ENCODE peak calls at places on chromosomes 16 and 17, in seven cellular contexts. One of them, this sample, is unnamed.

GRCh38 chr16:77745972-77746371 is 23.7 kb downstream of the NUDT7 start:
- DNase-seq in K562: no peak
- DNase-seq in H1: no peak
- DNase-seq in GM12891: no peak
- DNase-seq in GM12878: no peak
- DNase-seq in SK-N-SH: no peak
- DNase-seq in HepG2: no peak
- DNase-seq in this sample: no peak

GRCh38 chr16:7313170-7313569 is 19.5 kb upstream of the RBFOX1 start:
- DNase-seq in HepG2: peak
- DNase-seq in H1: no peak
- DNase-seq in SK-N-SH: peak
- DNase-seq in GM12891: no peak
- DNase-seq in K562: peak
- DNase-seq in GM12878: no peak
- DNase-seq in this sample: no peak

GRCh38 chr17:29158515-29159275 is 21.5 kb downstream of the MYO18A start:
- DNase-seq in SK-N-SH: no peak
- DNase-seq in K562: no peak
- DNase-seq in HepG2: peak
- DNase-seq in H1: no peak
- DNase-seq in GM12878: no peak
- DNase-seq in GM12891: no peak
- DNase-seq in this sample: no peak

GRCh38 chr17:63537991-63538692 is 12.1 kb upstream of the DCAF7 start:
- DNase-seq in GM12878: no peak
- DNase-seq in GM12891: peak
- DNase-seq in HepG2: no peak
- DNase-seq in H1: no peak
- DNase-seq in SK-N-SH: peak
- DNase-seq in K562: peak
- DNase-seq in this sample: peak

GRCh38 chr16:61858996-61859395 is 177.2 kb downstream of the CDH8 start:
- DNase-seq in SK-N-SH: no peak
- DNase-seq in GM12878: no peak
- DNase-seq in HepG2: no peak
- DNase-seq in K562: no peak
- DNase-seq in H1: no peak
- DNase-seq in GM12891: no peak
- DNase-seq in this sample: no peak

GRCh38 chr17:64200080-64201042 is 62.7 kb downstream of the TEX2 start:
- DNase-seq in GM12891: no peak
- DNase-seq in H1: no peak
- DNase-seq in K562: no peak
- DNase-seq in SK-N-SH: no peak
- DNase-seq in GM12878: peak
- DNase-seq in HepG2: no peak
- DNase-seq in this sample: no peak

GRCh38 chr17:79781012-79781665 is 3.2 kb downstream of the CBX2 start:
- DNase-seq in HepG2: no peak
- DNase-seq in GM12891: no peak
- DNase-seq in H1: no peak
- DNase-seq in GM12878: no peak
- DNase-seq in SK-N-SH: no peak
- DNase-seq in K562: no peak
- DNase-seq in this sample: no peak

GRCh38 chr17:59327136-59327878 is 4.1 kb upstream of the YPEL2 start:
- DNase-seq in K562: no peak
- DNase-seq in GM12878: no peak
- DNase-seq in SK-N-SH: peak
- DNase-seq in H1: no peak
- DNase-seq in GM12891: no peak
- DNase-seq in HepG2: no peak
- DNase-seq in this sample: no peak

GRCh38 chr16:66344533-66345145 is 21.9 kb upstream of the CDH5 start:
- DNase-seq in GM12891: no peak
- DNase-seq in HepG2: peak
- DNase-seq in SK-N-SH: no peak
- DNase-seq in GM12878: no peak
- DNase-seq in K562: peak
- DNase-seq in H1: no peak
- DNase-seq in this sample: no peak

GRCh38 chr17:56416682-56417351 is 176.7 kb upstream of the NOG start:
- DNase-seq in GM12891: no peak
- DNase-seq in K562: no peak
- DNase-seq in H1: no peak
- DNase-seq in HepG2: no peak
- DNase-seq in SK-N-SH: no peak
- DNase-seq in GM12878: no peak
- DNase-seq in this sample: no peak

GRCh38 chr16:56364865-56365264 is 60.5 kb downstream of the AMFR start:
- DNase-seq in GM12891: no peak
- DNase-seq in H1: no peak
- DNase-seq in GM12878: no peak
- DNase-seq in SK-N-SH: no peak
- DNase-seq in K562: no peak
- DNase-seq in HepG2: no peak
- DNase-seq in this sample: no peak

GRCh38 chr17:31792007-31792585 is 66.9 kb downstream of the COPRS start:
- DNase-seq in K562: no peak
- DNase-seq in GM12891: no peak
- DNase-seq in HepG2: no peak
- DNase-seq in H1: no peak
- DNase-seq in GM12878: no peak
- DNase-seq in SK-N-SH: no peak
- DNase-seq in this sample: no peak

GRCh38 chr17:31789707-31790505 is 69.1 kb downstream of the COPRS start:
- DNase-seq in GM12878: peak
- DNase-seq in GM12891: no peak
- DNase-seq in SK-N-SH: no peak
- DNase-seq in H1: no peak
- DNase-seq in HepG2: no peak
- DNase-seq in K562: no peak
- DNase-seq in this sample: no peak

GRCh38 chr17:31788956-31789355 is 70.1 kb downstream of the COPRS start:
- DNase-seq in GM12878: no peak
- DNase-seq in H1: no peak
- DNase-seq in GM12891: no peak
- DNase-seq in HepG2: no peak
- DNase-seq in SK-N-SH: no peak
- DNase-seq in K562: no peak
- DNase-seq in this sample: no peak

GRCh38 chr17:31798205-31798724 is 60.8 kb downstream of the COPRS start:
- DNase-seq in K562: no peak
- DNase-seq in GM12878: no peak
- DNase-seq in GM12891: no peak
- DNase-seq in H1: no peak
- DNase-seq in SK-N-SH: no peak
- DNase-seq in HepG2: peak
- DNase-seq in this sample: no peak

GRCh38 chr17:31794111-31794510 is 64.9 kb downstream of the COPRS start:
- DNase-seq in GM12878: no peak
- DNase-seq in HepG2: no peak
- DNase-seq in SK-N-SH: no peak
- DNase-seq in K562: no peak
- DNase-seq in H1: no peak
- DNase-seq in GM12891: no peak
- DNase-seq in this sample: no peak
- TF ChIP-seq TAF1 in GM12878: no peak
- TF ChIP-seq TAF1 in HepG2: no peak
- TF ChIP-seq TAF1 in SK-N-SH: no peak
- TF ChIP-seq TAF1 in K562: no peak
- TF ChIP-seq TAF1 in H1: no peak
- TF ChIP-seq TAF1 in GM12891: no peak
- TF ChIP-seq TAF1 in this sample: no peak

GRCh38 chr17:31211352-31212012 is 85.6 kb downstream of the OMG start:
- DNase-seq in K562: no peak
- DNase-seq in GM12891: no peak
- DNase-seq in GM12878: no peak
- DNase-seq in HepG2: no peak
- DNase-seq in SK-N-SH: no peak
- DNase-seq in H1: no peak
- DNase-seq in this sample: no peak

GRCh38 chr17:31216053-31216751 is 80.8 kb downstream of the OMG start:
- DNase-seq in H1: no peak
- DNase-seq in HepG2: peak
- DNase-seq in K562: no peak
- DNase-seq in SK-N-SH: peak
- DNase-seq in GM12878: peak
- DNase-seq in GM12891: no peak
- DNase-seq in this sample: no peak
- TF ChIP-seq TAF1 in H1: no peak
- TF ChIP-seq TAF1 in HepG2: no peak
- TF ChIP-seq TAF1 in K562: no peak
- TF ChIP-seq TAF1 in SK-N-SH: no peak
- TF ChIP-seq TAF1 in GM12878: no peak
- TF ChIP-seq TAF1 in GM12891: no peak
- TF ChIP-seq TAF1 in this sample: no peak

DNA sequence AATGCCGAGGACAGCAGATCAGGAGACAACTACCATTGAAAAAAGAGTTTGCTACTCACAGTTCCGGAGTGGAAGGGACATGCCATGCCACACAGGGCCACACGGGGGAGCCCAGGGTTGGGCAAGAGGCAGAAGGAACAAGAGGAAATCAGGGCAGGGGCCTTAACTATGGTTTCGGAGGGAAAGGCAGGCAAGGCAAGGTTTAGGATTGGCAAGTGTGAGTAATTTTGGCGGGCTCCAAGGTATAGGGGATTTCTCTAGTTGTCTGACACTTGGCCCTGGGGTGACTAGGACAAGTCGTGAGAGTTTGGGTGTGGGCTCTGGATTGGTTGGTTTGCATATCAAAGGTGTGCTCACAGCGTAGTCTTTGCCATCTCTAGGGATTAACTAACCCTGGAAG is 27.0 kb upstream of the NTN1 start:
- DNase-seq in HepG2: peak
- DNase-seq in SK-N-SH: peak
- DNase-seq in GM12878: peak
- DNase-seq in H1: peak
- DNase-seq in K562: peak
- DNase-seq in GM12891: no peak
- DNase-seq in this sample: no peak
- TF ChIP-seq TAF1 in HepG2: no peak
- TF ChIP-seq TAF1 in SK-N-SH: no peak
- TF ChIP-seq TAF1 in GM12878: no peak
- TF ChIP-seq TAF1 in H1: no peak
- TF ChIP-seq TAF1 in K562: no peak
- TF ChIP-seq TAF1 in GM12891: no peak
- TF ChIP-seq TAF1 in this sample: no peak

DNA sequence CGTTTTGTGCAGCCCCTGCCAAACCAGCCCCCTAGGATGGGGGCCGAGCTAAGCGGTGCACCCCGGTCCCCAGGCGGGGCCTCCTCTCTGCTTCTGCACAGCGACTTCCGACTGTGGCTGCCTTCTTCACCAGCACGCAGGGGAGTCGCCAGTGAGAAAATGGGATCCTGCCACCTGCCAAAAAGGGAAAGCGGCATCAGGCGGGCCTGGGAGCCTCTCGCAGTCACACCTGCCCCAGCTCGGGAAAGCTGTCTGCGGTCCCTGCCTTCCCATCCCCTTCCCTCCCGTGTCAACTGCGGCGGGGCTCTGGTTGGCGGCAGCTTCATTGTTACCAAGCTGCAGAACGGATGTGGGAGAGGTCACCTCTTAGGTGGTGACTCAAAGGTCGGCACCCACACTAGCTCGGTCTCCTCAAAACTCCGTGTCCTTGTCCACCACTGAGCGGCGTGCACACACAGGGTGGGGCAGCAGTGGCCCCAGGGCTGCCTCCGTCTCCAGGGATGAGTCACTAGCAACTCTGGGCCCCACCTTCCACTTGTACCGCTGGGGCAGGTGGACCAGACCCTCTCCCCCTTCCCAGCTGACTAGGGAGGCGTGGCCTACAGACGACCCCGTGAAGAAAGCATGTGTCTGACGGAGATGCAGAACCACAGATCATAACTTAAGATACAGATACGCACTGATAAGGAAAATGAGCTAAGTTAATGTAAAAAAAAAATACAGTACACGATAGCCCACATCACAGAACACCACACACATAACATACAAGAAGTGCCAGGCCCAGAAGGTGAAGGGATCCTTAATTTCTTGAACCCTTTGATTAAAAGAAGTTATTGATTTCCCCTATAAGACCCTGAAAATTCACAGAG is 1.5 kb upstream of the PCYT2 start:
- DNase-seq in K562: peak
- DNase-seq in GM12878: no peak
- DNase-seq in HepG2: no peak
- DNase-seq in H1: no peak
- DNase-seq in SK-N-SH: no peak
- DNase-seq in GM12891: no peak
- DNase-seq in this sample: no peak
- TF ChIP-seq TAF1 in K562: no peak
- TF ChIP-seq TAF1 in GM12878: no peak
- TF ChIP-seq TAF1 in HepG2: no peak
- TF ChIP-seq TAF1 in H1: no peak
- TF ChIP-seq TAF1 in SK-N-SH: no peak
- TF ChIP-seq TAF1 in GM12891: no peak
- TF ChIP-seq TAF1 in this sample: no peak

GRCh38 chr16:70738083-70738977 is 52.5 kb upstream of the MTSS2 start:
- DNase-seq in SK-N-SH: peak
- DNase-seq in GM12878: no peak
- DNase-seq in H1: peak
- DNase-seq in K562: peak
- DNase-seq in HepG2: peak
- DNase-seq in GM12891: no peak
- DNase-seq in this sample: peak
- TF ChIP-seq TAF1 in SK-N-SH: no peak
- TF ChIP-seq TAF1 in GM12878: no peak
- TF ChIP-seq TAF1 in H1: no peak
- TF ChIP-seq TAF1 in K562: no peak
- TF ChIP-seq TAF1 in HepG2: no peak
- TF ChIP-seq TAF1 in GM12891: no peak
- TF ChIP-seq TAF1 in this sample: no peak

GRCh38 chr16:78862022-78862421 is 738.5 kb downstream of the MAF start:
- DNase-seq in GM12878: no peak
- DNase-seq in H1: no peak
- DNase-seq in SK-N-SH: no peak
- DNase-seq in GM12891: no peak
- DNase-seq in HepG2: no peak
- DNase-seq in K562: no peak
- DNase-seq in this sample: no peak
- TF ChIP-seq TAF1 in GM12878: no peak
- TF ChIP-seq TAF1 in H1: no peak
- TF ChIP-seq TAF1 in SK-N-SH: no peak
- TF ChIP-seq TAF1 in GM12891: no peak
- TF ChIP-seq TAF1 in HepG2: no peak
- TF ChIP-seq TAF1 in K562: no peak
- TF ChIP-seq TAF1 in this sample: no peak